ENCODE peak calls at places on chromosomes 7 and 10, in seven cellular contexts. One of them, this sample, is unnamed.

GRCh38 chr10:119315128-119316001 is 108.0 kb downstream of the GRK5 start:
- DNase-seq in NCI-H1417: peak
- DNase-seq in astrocyte: peak
- DNase-seq in kidney epithelial cell: peak
- DNase-seq in M059J: peak
- DNase-seq in tibial artery: peak
- DNase-seq in NCI-H82: peak
- DNase-seq in this sample: peak

GRCh38 chr10:17873946-17874345 is 64.8 kb downstream of the MRC1 start:
- DNase-seq in NCI-H1417: no peak
- DNase-seq in astrocyte: no peak
- DNase-seq in kidney epithelial cell: no peak
- DNase-seq in M059J: no peak
- DNase-seq in tibial artery: no peak
- DNase-seq in NCI-H82: no peak
- DNase-seq in this sample: no peak

GRCh38 chr7:27171636-27172387 is 2.3 kb downstream of the HOXA10 start:
- DNase-seq in NCI-H1417: peak
- DNase-seq in astrocyte: no peak
- DNase-seq in kidney epithelial cell: no peak
- DNase-seq in M059J: peak
- DNase-seq in tibial artery: peak
- DNase-seq in NCI-H82: peak
- DNase-seq in this sample: no peak

GRCh38 chr10:88149906-88150305 is 286.5 kb downstream of the PTEN start:
- DNase-seq in NCI-H1417: no peak
- DNase-seq in astrocyte: peak
- DNase-seq in kidney epithelial cell: no peak
- DNase-seq in M059J: peak
- DNase-seq in tibial artery: no peak
- DNase-seq in NCI-H82: no peak
- DNase-seq in this sample: no peak

GRCh38 chr10:84715911-84716310 is 387.5 kb downstream of the CCSER2 start:
- DNase-seq in NCI-H1417: peak
- DNase-seq in astrocyte: no peak
- DNase-seq in kidney epithelial cell: no peak
- DNase-seq in M059J: peak
- DNase-seq in tibial artery: no peak
- DNase-seq in NCI-H82: peak
- DNase-seq in this sample: peak

GRCh38 chr10:91190388-91190870 is 30.0 kb upstream of the PCGF5 start:
- DNase-seq in NCI-H1417: no peak
- DNase-seq in astrocyte: peak
- DNase-seq in kidney epithelial cell: no peak
- DNase-seq in M059J: peak
- DNase-seq in tibial artery: no peak
- DNase-seq in NCI-H82: no peak
- DNase-seq in this sample: no peak

GRCh38 chr10:84665883-84666463 is 337.6 kb downstream of the CCSER2 start:
- DNase-seq in NCI-H1417: peak
- DNase-seq in astrocyte: no peak
- DNase-seq in kidney epithelial cell: no peak
- DNase-seq in M059J: peak
- DNase-seq in tibial artery: no peak
- DNase-seq in NCI-H82: peak
- DNase-seq in this sample: peak

GRCh38 chr7:35792472-35793224 is 8.2 kb upstream of the SEPTIN7 start:
- DNase-seq in NCI-H1417: peak
- DNase-seq in astrocyte: no peak
- DNase-seq in kidney epithelial cell: no peak
- DNase-seq in M059J: no peak
- DNase-seq in tibial artery: no peak
- DNase-seq in NCI-H82: no peak
- DNase-seq in this sample: no peak

GRCh38 chr10:53379951-53380350 is 607.4 kb upstream of the MBL2 start:
- DNase-seq in NCI-H1417: no peak
- DNase-seq in astrocyte: no peak
- DNase-seq in kidney epithelial cell: no peak
- DNase-seq in M059J: no peak
- DNase-seq in tibial artery: no peak
- DNase-seq in NCI-H82: peak
- DNase-seq in this sample: no peak

GRCh38 chr7:100489824-100490223 is 6.1 kb downstream of the NYAP1 start:
- DNase-seq in NCI-H1417: peak
- DNase-seq in astrocyte: peak
- DNase-seq in kidney epithelial cell: peak
- DNase-seq in M059J: peak
- DNase-seq in tibial artery: no peak
- DNase-seq in NCI-H82: peak
- DNase-seq in this sample: peak

GRCh38 chr10:36118289-36118688 is 476.2 kb upstream of the FZD8 start:
- DNase-seq in NCI-H1417: no peak
- DNase-seq in astrocyte: no peak
- DNase-seq in kidney epithelial cell: no peak
- DNase-seq in M059J: no peak
- DNase-seq in tibial artery: no peak
- DNase-seq in NCI-H82: no peak
- DNase-seq in this sample: no peak

GRCh38 chr7:157976406-157976805 is 611.2 kb downstream of the PTPRN2 start:
- DNase-seq in NCI-H1417: no peak
- DNase-seq in astrocyte: no peak
- DNase-seq in kidney epithelial cell: no peak
- DNase-seq in M059J: no peak
- DNase-seq in tibial artery: no peak
- DNase-seq in NCI-H82: no peak
- DNase-seq in this sample: no peak

GRCh38 chr7:66303454-66304160 is 98.5 kb downstream of the TPST1 start:
- DNase-seq in NCI-H1417: peak
- DNase-seq in astrocyte: no peak
- DNase-seq in kidney epithelial cell: no peak
- DNase-seq in M059J: no peak
- DNase-seq in tibial artery: no peak
- DNase-seq in NCI-H82: no peak
- DNase-seq in this sample: no peak

GRCh38 chr7:70352088-70352487 is 753.8 kb downstream of the AUTS2 start:
- DNase-seq in NCI-H1417: no peak
- DNase-seq in astrocyte: no peak
- DNase-seq in kidney epithelial cell: no peak
- DNase-seq in M059J: no peak
- DNase-seq in tibial artery: no peak
- DNase-seq in NCI-H82: no peak
- DNase-seq in this sample: no peak